ENCODE peak calls at places on chromosomes 16 and 17, in four cellular contexts. J, L, M and U are unnamed samples.
A peak's percentile ranks its signal among the peaks of the same experiment; 100 is the strongest.

GRCh38 chr17:40980594-40980993 is 3.5 kb downstream of the KRT40 start:
- ATAC-seq in J (no peak), L (no peak), M (no peak), U (no peak)

GRCh38 chr16:83928341-83929055 is 24.5 kb upstream of the OSGIN1 start:
- ATAC-seq in J (no peak), L (no peak), M (no peak), U (no peak)

GRCh38 chr17:83099570-83100181 is 20.3 kb downstream of the METRNL start:
- ATAC-seq in J (no peak), L (no peak), M (no peak), U (peak; percentile 27)

GRCh38 chr17:16178836-16179235 is 36.5 kb downstream of the NCOR1 start:
- ATAC-seq in J (no peak), L (no peak), M (no peak), U (no peak)

GRCh38 chr17:45974916-45975630 is 24.0 kb upstream of the STH start:
- ATAC-seq in J (no peak), L (no peak), M (no peak), U (no peak)

GRCh38 chr16:27181020-27181419 is 22.3 kb upstream of the KDM8 start:
- ATAC-seq in J (peak; percentile 31), L (no peak), M (peak; percentile 43), U (no peak)

GRCh38 chr16:54347961-54348360 is 61.4 kb upstream of the IRX3 start:
- ATAC-seq in J (no peak), L (no peak), M (no peak), U (no peak)

GRCh38 chr16:87515475-87516330 is 22.9 kb upstream of the ZCCHC14 start:
- ATAC-seq in J (no peak), L (no peak), M (no peak), U (no peak)

GRCh38 chr16:10886739-10887269 is 9.8 kb downstream of the CIITA start:
- ATAC-seq in J (no peak), L (no peak), M (no peak), U (no peak)

GRCh38 chr17:74085434-74085833 is 118.0 kb upstream of the RPL38 start:
- ATAC-seq in J (peak; percentile 44), L (no peak), M (no peak), U (no peak)

GRCh38 chr17:42276359-42276608 is at the start of gene STAT5B:
- ATAC-seq in J (peak; percentile 1), L (peak; percentile 86), M (peak; percentile 86), U (peak; percentile 88)

GRCh38 chr17:42274812-42275526 is 1.2 kb downstream of the STAT5B start:
- ATAC-seq in J (peak; percentile 9), L (no peak), M (no peak), U (no peak)

GRCh38 chr17:42274273-42274542 is 2.0 kb downstream of the STAT5B start:
- ATAC-seq in J (no peak), L (no peak), M (no peak), U (no peak)

GRCh38 chr17:42276609-42277341 is 584 bp upstream of the STAT5B start:
- ATAC-seq in J (peak; percentile 53), L (peak; percentile 49), M (peak; percentile 67), U (peak; percentile 38)

DNA sequence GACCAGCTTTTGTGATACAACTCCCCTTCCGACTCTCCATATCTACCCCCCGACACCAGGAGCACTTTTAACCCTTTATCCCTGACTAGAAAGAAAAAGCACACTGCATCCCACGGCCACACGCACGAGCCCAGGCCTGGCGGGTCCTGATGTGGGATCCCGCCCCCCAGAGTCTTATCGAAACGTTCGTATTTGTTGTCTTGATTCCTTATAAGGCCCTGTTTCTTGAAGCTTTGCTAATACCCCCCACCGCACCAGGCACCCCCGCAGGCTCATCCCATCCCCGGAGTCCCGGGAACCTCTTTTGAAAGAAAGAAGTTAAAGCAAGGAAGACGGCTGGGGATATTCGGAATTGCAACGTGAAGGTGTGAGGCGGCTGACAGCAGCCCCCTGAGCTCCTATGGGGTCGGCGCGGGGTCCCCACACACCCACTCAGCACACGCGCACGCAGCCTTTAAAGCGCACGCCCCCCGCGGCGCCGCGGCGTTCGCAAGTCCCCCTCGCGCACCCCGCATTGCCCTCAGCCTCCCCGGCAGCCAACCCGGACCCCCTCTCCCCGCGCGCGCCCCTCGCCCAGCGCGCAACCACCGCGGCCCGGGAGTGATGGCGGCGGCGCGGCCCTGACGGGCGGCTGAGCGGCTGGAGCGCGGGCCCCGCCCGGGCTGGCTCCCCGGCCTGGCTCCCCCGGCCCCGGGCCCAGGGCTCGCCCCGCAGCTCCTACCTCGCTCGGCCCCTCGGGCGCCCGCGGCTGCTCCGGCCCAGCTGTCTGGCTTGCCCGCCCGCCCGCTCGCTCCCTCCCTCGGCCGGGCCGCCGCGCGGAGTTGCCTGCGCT is 448 bp downstream of the STAT5B start:
- ATAC-seq in J (peak; percentile 36), L (peak; percentile 3), M (peak; percentile 42), U (peak; percentile 72)
- TF ChIP-seq POLR2A in J (peak; percentile 92), L (no peak), M (no peak), U (no peak)

DNA sequence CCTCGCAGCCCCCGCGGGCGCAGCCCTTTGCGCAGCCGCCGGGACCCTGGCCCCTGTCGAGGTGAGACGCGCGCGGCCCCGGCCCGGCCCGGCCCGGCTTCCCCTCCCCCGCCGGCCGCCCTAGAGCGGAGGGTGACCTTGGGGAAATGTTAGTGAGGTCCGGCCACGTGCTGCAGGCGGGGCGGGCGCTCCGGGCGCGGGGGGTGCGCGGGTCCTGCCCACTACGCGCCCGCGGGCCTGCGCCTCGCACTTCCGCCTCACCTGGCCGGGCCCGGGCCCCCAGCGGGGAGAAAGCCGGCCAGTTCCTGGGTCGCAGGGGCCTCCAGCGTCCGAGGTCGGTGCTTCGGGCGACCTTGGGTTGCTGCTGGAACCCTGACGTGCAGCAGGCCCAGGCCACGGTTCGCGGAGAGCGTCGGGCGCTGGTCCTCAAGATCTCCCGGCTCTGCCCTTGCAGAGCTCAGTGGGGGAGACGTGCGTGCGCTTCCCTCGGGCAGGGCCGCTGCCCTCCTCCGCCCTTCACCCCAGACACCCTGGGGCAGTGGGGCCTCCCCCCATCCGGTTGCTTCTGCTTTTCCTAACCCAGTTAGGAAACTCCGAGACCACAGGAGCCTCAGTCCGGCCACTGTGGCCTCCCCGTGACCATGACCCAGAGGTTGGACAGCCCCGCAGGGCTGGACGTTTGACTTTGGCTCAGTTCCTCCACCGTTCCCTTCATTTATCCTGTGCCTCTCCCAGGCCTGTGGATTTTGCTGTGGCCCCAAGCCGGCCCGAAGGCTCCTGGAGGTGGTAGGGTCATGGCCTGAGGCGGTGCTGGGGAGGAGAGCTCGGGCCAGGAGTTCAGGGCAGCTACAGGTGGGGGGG is 791 bp downstream of the MCRIP2 start:
- ATAC-seq in J (peak; percentile 28), L (peak; percentile 50), M (peak; percentile 57), U (peak; percentile 58)
- TF ChIP-seq POLR2A in J (no peak), L (no peak), M (peak; percentile 6), U (no peak)

GRCh38 chr17:62093188-62094155 is 28.4 kb upstream of the MED13 start:
- ATAC-seq in J (peak; percentile 53), L (no peak), M (peak; percentile 56), U (no peak)
- TF ChIP-seq POLR2A in J (no peak), L (no peak), M (no peak), U (no peak)

GRCh38 chr17:18109935-18110334 is 1.4 kb downstream of the MYO15A start:
- ATAC-seq in J (no peak), L (no peak), M (no peak), U (no peak)
- TF ChIP-seq POLR2A in J (no peak), L (no peak), M (no peak), U (no peak)

DNA sequence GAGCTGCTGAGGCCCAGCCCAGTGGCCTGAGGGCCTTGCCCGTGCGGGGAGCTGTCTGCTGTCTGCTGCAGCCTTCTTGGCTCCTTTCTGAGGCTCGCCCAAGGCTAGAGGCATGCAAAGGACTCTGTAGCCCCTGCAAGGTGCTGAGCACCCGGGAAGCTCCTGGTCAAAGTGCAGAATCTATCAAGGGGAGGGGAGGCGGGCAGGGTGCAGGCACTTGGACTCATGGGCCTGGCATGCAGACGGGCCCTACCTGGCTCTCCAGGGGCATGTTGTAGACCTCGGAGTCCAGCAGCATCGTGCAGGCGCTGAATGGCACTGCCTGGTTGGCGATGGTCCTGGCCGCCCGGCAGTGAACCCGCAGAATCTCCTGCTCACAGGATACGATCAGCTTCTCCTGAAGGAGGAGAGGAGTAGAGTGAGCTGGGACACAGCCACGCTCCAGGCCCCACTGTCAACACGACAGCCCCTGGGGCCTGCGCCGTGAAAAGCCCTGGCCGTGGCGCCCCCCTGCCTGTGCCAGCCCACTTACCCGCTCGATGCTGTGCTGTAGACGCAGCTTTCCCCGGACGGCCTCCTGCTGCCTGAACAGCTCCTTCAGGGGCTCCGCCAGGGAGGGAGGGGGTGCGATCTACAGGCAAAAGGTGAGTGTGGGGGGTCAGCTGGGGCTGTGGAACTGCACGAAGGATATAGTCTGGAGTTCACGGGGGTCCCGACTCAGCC is 57.2 kb downstream of the ZNF778 start:
- ATAC-seq in J (no peak), L (no peak), M (no peak), U (no peak)
- TF ChIP-seq POLR2A in J (no peak), L (no peak), M (no peak), U (no peak)

GRCh38 chr17:67831268-67831667 is 6.0 kb downstream of the BPTF start:
- ATAC-seq in J (no peak), L (no peak), M (no peak), U (no peak)
- TF ChIP-seq POLR2A in J (no peak), L (no peak), M (no peak), U (no peak)

DNA sequence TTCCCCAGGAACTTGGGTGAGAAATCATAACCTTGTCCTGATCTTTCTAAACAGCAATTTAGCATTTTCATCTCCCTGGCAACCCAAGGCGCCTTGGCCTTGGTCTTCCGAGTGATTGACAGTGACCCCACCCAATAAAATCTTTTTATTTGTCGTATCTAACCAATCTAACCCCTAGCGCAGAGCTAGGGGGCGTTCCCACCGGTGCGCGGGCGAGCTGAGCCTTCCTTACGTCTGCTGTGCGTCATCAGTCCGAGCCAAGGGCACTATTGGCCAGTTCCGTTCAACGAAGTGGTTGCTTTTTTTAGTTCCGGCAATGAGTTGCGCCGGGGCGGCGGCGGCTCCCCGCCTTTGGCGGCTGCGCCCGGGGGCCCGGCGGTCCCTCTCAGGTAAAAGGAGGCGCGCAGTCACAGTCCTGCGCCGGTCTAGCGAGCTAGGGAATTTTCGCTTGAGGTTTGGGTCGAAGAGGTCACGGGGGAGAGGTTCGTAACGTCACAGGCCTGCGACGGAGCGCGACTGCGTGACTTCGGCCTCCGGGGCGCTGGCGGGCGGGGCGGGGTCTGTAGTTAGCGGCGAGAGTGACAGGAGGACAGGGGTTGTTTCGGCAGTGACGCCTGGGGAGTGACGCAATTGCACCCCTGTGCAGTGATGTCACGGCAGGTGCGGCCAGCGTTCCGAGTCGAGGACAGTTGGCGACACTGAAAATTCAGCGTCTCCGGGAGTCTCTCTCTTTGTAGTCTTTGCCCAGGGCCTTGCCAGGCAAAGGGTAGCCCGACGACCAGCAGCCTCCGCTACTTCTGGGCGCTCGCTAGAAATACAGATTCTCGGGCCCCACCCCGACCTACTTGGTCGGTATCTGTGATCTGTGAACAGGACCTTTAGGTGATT is at the start of gene COQ7:
- ATAC-seq in J (peak; percentile 95), L (peak; percentile 98), M (peak; percentile 97), U (peak; percentile 98)
- TF ChIP-seq POLR2A in J (peak; percentile 88), L (no peak), M (peak; percentile 52), U (no peak)

GRCh38 chr16:1960665-1961630 is 1.6 kb downstream of the NDUFB10 start:
- ATAC-seq in J (peak; percentile 53), L (no peak), M (no peak), U (no peak)
- TF ChIP-seq POLR2A in J (peak; percentile 97), L (no peak), M (no peak), U (no peak)